ENCODE peak calls at places on chromosomes 16 and 17, in four cellular contexts. F is GM23338, G is Karpas-422, I is HCT116. Q is an unnamed sample.

GRCh38 chr17:16363749-16364536 is 10.7 kb upstream of the CENPV start:
- DNase-seq in F (peak; percentile 94), G (peak; percentile 93), I (peak; percentile 72), Q (peak; percentile 69)

GRCh38 chr16:70589998-70590471 is 56.3 kb upstream of the IL34 start:
- DNase-seq in G (no peak), F (peak; percentile 45), I (no peak), Q (no peak)

GRCh38 chr16:10297341-10298006 is 88.4 kb upstream of the ATF7IP2 start:
- DNase-seq in F (no peak), G (peak; percentile 92), I (no peak), Q (peak; percentile 85)

GRCh38 chr17:34892864-34893263 is 68.4 kb downstream of the CCT6B start:
- DNase-seq in I (peak; percentile 3), F (peak; percentile 73), G (peak; percentile 77), Q (no peak)

GRCh38 chr16:70380205-70380918 is 33.7 kb downstream of the DDX19A start:
- DNase-seq in G (peak; percentile 86), I (no peak), F (peak; percentile 71), Q (peak; percentile 77)

GRCh38 chr16:53257001-53257400 is 177.3 kb upstream of the RBL2 start:
- DNase-seq in F (peak; percentile 21), G (no peak), I (no peak), Q (no peak)

GRCh38 chr17:48663134-48663924 is 37.2 kb upstream of the HOXB9 start:
- DNase-seq in F (peak; percentile 32), I (no peak), G (no peak), Q (no peak)

GRCh38 chr16:35795361-35796029 is 2336.1 kb downstream of the TP53TG3F start:
- DNase-seq in I (no peak), F (no peak), G (no peak), Q (peak; percentile 14)

GRCh38 chr17:82419471-82419995 is 1.1 kb upstream of the OGFOD3 start:
- DNase-seq in G (peak; percentile 44), F (no peak), I (no peak), Q (peak; percentile 62)

GRCh38 chr17:68657166-68657940 is 56.2 kb upstream of the FAM20A start:
- DNase-seq in F (no peak), G (no peak), I (no peak), Q (no peak)

GRCh38 chr17:65022751-65023421 is 33.7 kb downstream of the GNA13 start:
- DNase-seq in I (peak; percentile 32), F (no peak), G (no peak), Q (peak; percentile 26)

GRCh38 chr17:43834106-43834505 is 1.2 kb upstream of the MPP3 start:
- DNase-seq in F (no peak), G (no peak), I (no peak), Q (no peak)

GRCh38 chr16:73365010-73365409 is 317.1 kb upstream of the ZFHX3 start:
- DNase-seq in I (no peak), F (no peak), G (no peak), Q (no peak)

GRCh38 chr17:41695954-41696720 is 7.5 kb downstream of the EIF1 start:
- DNase-seq in G (peak; percentile 93), F (peak; percentile 86), I (peak; percentile 53), Q (peak; percentile 82)

GRCh38 chr17:19302791-19303233 is 59.7 kb downstream of the B9D1 start:
- DNase-seq in I (no peak), G (peak; percentile 58), F (no peak), Q (no peak)

GRCh38 chr17:31684901-31685300 is 174.1 kb downstream of the COPRS start:
- DNase-seq in F (no peak), I (no peak), G (no peak), Q (no peak)

GRCh38 chr16:90077757-90078593 is 844 bp upstream of the PRDM7 start:
- DNase-seq in F (peak; percentile 55), I (no peak), G (peak; percentile 61), Q (peak; percentile 60)

GRCh38 chr17:49204521-49204920 is 5.9 kb downstream of the GNGT2 start:
- DNase-seq in I (no peak), F (no peak), G (no peak), Q (no peak)

GRCh38 chr16:67100569-67101300 is 9.0 kb upstream of the PHAF1 start:
- DNase-seq in G (no peak), I (no peak), F (peak; percentile 54), Q (peak; percentile 27)

GRCh38 chr16:11121909-11122692 is 133.9 kb downstream of the SOCS1 start:
- DNase-seq in F (no peak), G (no peak), I (no peak), Q (no peak)

GRCh38 chr17:82782657-82783207 is 30.9 kb downstream of the TBCD start:
- DNase-seq in I (no peak), G (no peak), F (no peak), Q (no peak)

GRCh38 chr16:30184430-30185140 is 1.2 kb downstream of the CORO1A start:
- DNase-seq in F (peak; percentile 6), I (no peak), G (peak; percentile 79), Q (peak; percentile 42)

GRCh38 chr17:79808763-79809529 is 12.1 kb upstream of the CBX8 start:
- DNase-seq in I (peak; percentile 60), F (peak; percentile 80), G (peak; percentile 61), Q (peak; percentile 28)

GRCh38 chr17:6241996-6242395 is 171.8 kb downstream of the WSCD1 start:
- DNase-seq in G (no peak), I (no peak), F (no peak), Q (no peak)

GRCh38 chr17:56833023-56833811 is 503 bp downstream of the C17orf67 start:
- DNase-seq in F (peak; percentile 77), I (peak; percentile 51), G (peak; percentile 75), Q (peak; percentile 64)

GRCh38 chr16:70695351-70696070 is 9.7 kb upstream of the MTSS2 start:
- DNase-seq in F (peak; percentile 60), I (no peak), G (no peak), Q (no peak)

GRCh38 chr17:27256225-27257030 is 37.5 kb upstream of the WSB1 start:
- DNase-seq in G (no peak), F (no peak), I (no peak), Q (no peak)

GRCh38 chr17:61253293-61253801 is 146.3 kb upstream of the TBX2 start:
- DNase-seq in F (no peak), I (no peak), G (no peak), Q (no peak)

GRCh38 chr16:2591476-2592240 is 53.8 kb downstream of the PDPK1 start:
- DNase-seq in I (no peak), G (no peak), F (no peak), Q (no peak)

GRCh38 chr16:85253127-85253941 is 141.1 kb upstream of the CIBAR2 start:
- DNase-seq in G (peak; percentile 83), F (peak; percentile 80), I (no peak), Q (peak; percentile 18)

GRCh38 chr16:58459344-58460218 is 40.4 kb upstream of the NDRG4 start:
- DNase-seq in F (no peak), G (no peak), I (peak; percentile 67), Q (no peak)

GRCh38 chr16:74608944-74609343 is 2.0 kb upstream of the GLG1 start:
- DNase-seq in I (no peak), F (no peak), G (no peak), Q (no peak)

GRCh38 chr17:58189436-58190146 is 2.9 kb upstream of the EPX start:
- DNase-seq in G (no peak), I (peak; percentile 47), F (no peak), Q (no peak)

GRCh38 chr17:15048381-15048780 is 216.7 kb downstream of the PMP22 start:
- DNase-seq in I (peak; percentile 0), G (no peak), F (peak; percentile 51), Q (no peak)

GRCh38 chr17:8470447-8471047 is 34.9 kb downstream of the NDEL1 start:
- DNase-seq in G (no peak), I (no peak), F (no peak), Q (no peak)

GRCh38 chr16:3157229-3158013 is 22.6 kb downstream of the ZNF213 start:
- DNase-seq in I (peak; percentile 90), G (peak; percentile 78), F (peak; percentile 92), Q (no peak)

GRCh38 chr16:24995469-24995868 is 19.7 kb downstream of the ARHGAP17 start:
- DNase-seq in I (no peak), G (no peak), F (peak; percentile 60), Q (no peak)

GRCh38 chr17:78925234-78925633 is at the start of gene TIMP2:
- DNase-seq in G (no peak), I (no peak), F (peak; percentile 91), Q (peak; percentile 88)

GRCh38 chr17:77460514-77461046 is 319.8 kb downstream of the SEC14L1 start:
- DNase-seq in I (no peak), G (peak; percentile 67), F (no peak), Q (no peak)
- H3K4me2 ChIP-seq in I (no peak overlapping the region), G (peak overlapping the region; percentile 93), F (peak overlapping the region; percentile 43), Q (no peak overlapping the region)

GRCh38 chr17:10151667-10152496 is 46.5 kb downstream of the GAS7 start:
- DNase-seq in F (no peak), I (no peak), G (peak; percentile 59), Q (no peak)
- H2AFZ ChIP-seq in F (no peak overlapping the region), I (no peak overlapping the region), G (no peak overlapping the region), Q (no peak overlapping the region)

GRCh38 chr16:31713071-31713944 is 160.3 kb upstream of the ZNF267 start:
- DNase-seq in I (peak; percentile 87), G (peak; percentile 97), F (peak; percentile 98), Q (peak; percentile 93)
- H3K4me2 ChIP-seq in I (peak overlapping the region; percentile 74), G (peak overlapping the region; percentile 75), F (peak overlapping the region; percentile 84), Q (peak overlapping the region; percentile 63)

GRCh38 chr17:76264425-76264754 is 758 bp upstream of the UBALD2 start:
- DNase-seq in F (no peak), G (no peak), I (no peak), Q (no peak)
- H2AFZ ChIP-seq in F (no peak overlapping the region), G (peak overlapping the region; percentile 84), I (no peak overlapping the region), Q (no peak overlapping the region)

GRCh38 chr17:4394208-4395110 is 28.0 kb upstream of the UBE2G1 start:
- DNase-seq in I (no peak), G (no peak), F (no peak), Q (no peak)
- H3K4me2 ChIP-seq in I (no peak overlapping the region), G (no peak overlapping the region), F (peak overlapping the region; percentile 24), Q (peak overlapping the region; percentile 89)

DNA sequence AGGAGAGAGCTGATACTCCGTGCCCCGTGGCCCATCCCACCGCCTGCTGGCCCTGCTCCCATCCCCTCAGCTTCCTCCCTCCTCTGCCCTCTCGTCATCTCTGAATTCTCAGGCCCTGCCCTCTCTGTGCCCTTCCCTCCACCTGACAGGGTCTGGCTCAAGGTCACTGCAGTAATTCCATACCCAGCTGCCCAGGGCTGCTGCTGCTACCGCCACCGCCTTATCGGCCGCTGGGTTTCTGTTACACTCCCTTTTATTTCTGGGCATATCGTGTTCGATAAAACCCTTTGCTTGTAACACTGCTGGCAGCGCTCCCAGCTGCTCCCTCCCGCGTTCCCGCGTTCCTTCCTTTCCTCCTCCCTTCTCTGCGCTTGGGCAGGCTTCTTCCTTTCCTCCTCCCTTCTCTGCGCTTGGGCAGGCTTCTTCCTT is 1.2 kb downstream of the EPN3 start:
- DNase-seq in G (no peak), I (no peak), F (peak; percentile 53), Q (no peak)
- H2AFZ ChIP-seq in G (no peak overlapping the region), I (peak overlapping the region; percentile 40), F (peak overlapping the region; percentile 98), Q (peak overlapping the region; percentile 8)

GRCh38 chr17:55067697-55068439 is 99.3 kb downstream of the STXBP4 start:
- DNase-seq in G (no peak), F (no peak), I (no peak), Q (no peak)
- H3K4me2 ChIP-seq in G (no peak overlapping the region), F (no peak overlapping the region), I (no peak overlapping the region), Q (no peak overlapping the region)

Q was measured in MM.1S.